ENCODE peak calls at places on chromosomes 3 and 15, in six cellular contexts. One of them, this sample, is unnamed. For H3K4me1, the result is how much of the 10 kb centered on the place peaks cover.

GRCh38 chr15:73985101-73985873 is 6.8 kb downstream of the STOML1 start:
- DNase-seq in body of pancreas: no peak
- DNase-seq in small intestine: no peak
- DNase-seq in mesenchymal stem cell: no peak
- DNase-seq in Caco-2: no peak
- DNase-seq in Panc1: no peak
- DNase-seq in this sample: peak

GRCh38 chr3:79937567-79937966 is 169.8 kb upstream of the ROBO1 start:
- DNase-seq in body of pancreas: no peak
- DNase-seq in small intestine: peak
- DNase-seq in mesenchymal stem cell: no peak
- DNase-seq in Caco-2: peak
- DNase-seq in Panc1: no peak
- DNase-seq in this sample: no peak

GRCh38 chr15:56752986-56753385 is 19.7 kb upstream of the ZNF280D start:
- DNase-seq in body of pancreas: no peak
- DNase-seq in small intestine: no peak
- DNase-seq in mesenchymal stem cell: no peak
- DNase-seq in Caco-2: no peak
- DNase-seq in Panc1: no peak
- DNase-seq in this sample: no peak

GRCh38 chr15:78021761-78022160 is 55.8 kb downstream of the TBC1D2B start:
- DNase-seq in body of pancreas: no peak
- DNase-seq in small intestine: no peak
- DNase-seq in mesenchymal stem cell: no peak
- DNase-seq in Caco-2: no peak
- DNase-seq in Panc1: no peak
- DNase-seq in this sample: no peak

GRCh38 chr3:4766716-4767499 is 212.3 kb upstream of the BHLHE40 start:
- DNase-seq in body of pancreas: no peak
- DNase-seq in small intestine: no peak
- DNase-seq in mesenchymal stem cell: no peak
- DNase-seq in Caco-2: no peak
- DNase-seq in Panc1: no peak
- DNase-seq in this sample: no peak

GRCh38 chr3:19149388-19149787 is 1.1 kb downstream of the KCNH8 start:
- DNase-seq in body of pancreas: no peak
- DNase-seq in small intestine: peak
- DNase-seq in mesenchymal stem cell: peak
- DNase-seq in Caco-2: peak
- DNase-seq in Panc1: no peak
- DNase-seq in this sample: no peak

GRCh38 chr3:178856804-178857203 is 214.8 kb downstream of the ZMAT3 start:
- DNase-seq in body of pancreas: no peak
- DNase-seq in small intestine: no peak
- DNase-seq in mesenchymal stem cell: no peak
- DNase-seq in Caco-2: no peak
- DNase-seq in Panc1: no peak
- DNase-seq in this sample: no peak

GRCh38 chr3:113736548-113737089 is 9.4 kb downstream of the NAA50 start:
- DNase-seq in body of pancreas: no peak
- DNase-seq in small intestine: peak
- DNase-seq in mesenchymal stem cell: peak
- DNase-seq in Caco-2: peak
- DNase-seq in Panc1: no peak
- DNase-seq in this sample: no peak

GRCh38 chr15:45314960-45315359 is 62.9 kb downstream of the SLC28A2 start:
- DNase-seq in body of pancreas: peak
- DNase-seq in small intestine: no peak
- DNase-seq in mesenchymal stem cell: peak
- DNase-seq in Caco-2: no peak
- DNase-seq in Panc1: no peak
- DNase-seq in this sample: no peak

GRCh38 chr3:119413603-119414280 is 49.7 kb downstream of the TMEM39A start:
- DNase-seq in body of pancreas: no peak
- DNase-seq in small intestine: no peak
- DNase-seq in mesenchymal stem cell: no peak
- DNase-seq in Caco-2: no peak
- DNase-seq in Panc1: no peak
- DNase-seq in this sample: no peak

GRCh38 chr3:27560484-27561056 is 76.4 kb upstream of the SLC4A7 start:
- DNase-seq in body of pancreas: no peak
- DNase-seq in small intestine: no peak
- DNase-seq in mesenchymal stem cell: no peak
- DNase-seq in Caco-2: no peak
- DNase-seq in Panc1: no peak
- DNase-seq in this sample: no peak

GRCh38 chr3:46097691-46098241 is 70.5 kb upstream of the XCR1 start:
- DNase-seq in body of pancreas: peak
- DNase-seq in small intestine: peak
- DNase-seq in mesenchymal stem cell: peak
- DNase-seq in Caco-2: no peak
- DNase-seq in Panc1: no peak
- DNase-seq in this sample: peak

GRCh38 chr15:98799461-98799971 is 151.2 kb downstream of the IGF1R start:
- DNase-seq in body of pancreas: no peak
- DNase-seq in small intestine: no peak
- DNase-seq in mesenchymal stem cell: peak
- DNase-seq in Caco-2: peak
- DNase-seq in Panc1: no peak
- DNase-seq in this sample: no peak

GRCh38 chr15:34582461-34583357 is 742 bp downstream of the GOLGA8B start:
- DNase-seq in body of pancreas: peak
- DNase-seq in small intestine: peak
- DNase-seq in mesenchymal stem cell: peak
- DNase-seq in Caco-2: peak
- DNase-seq in Panc1: no peak
- DNase-seq in this sample: peak

GRCh38 chr3:45244356-45244755 is 18.3 kb upstream of the TMEM158 start:
- DNase-seq in body of pancreas: no peak
- DNase-seq in small intestine: no peak
- DNase-seq in mesenchymal stem cell: no peak
- DNase-seq in Caco-2: no peak
- DNase-seq in Panc1: no peak
- DNase-seq in this sample: no peak

GRCh38 chr3:139121513-139122220 is 77.0 kb upstream of the PRR23C start:
- DNase-seq in body of pancreas: peak
- DNase-seq in small intestine: peak
- DNase-seq in mesenchymal stem cell: no peak
- DNase-seq in Caco-2: peak
- DNase-seq in Panc1: no peak
- DNase-seq in this sample: no peak

GRCh38 chr3:90091557-90091956 is 984.1 kb downstream of the EPHA3 start:
- DNase-seq in body of pancreas: peak
- DNase-seq in small intestine: peak
- DNase-seq in mesenchymal stem cell: peak
- DNase-seq in Caco-2: peak
- DNase-seq in Panc1: no peak
- DNase-seq in this sample: no peak

GRCh38 chr15:38061856-38062649 is 127.6 kb downstream of the TMCO5A start:
- DNase-seq in body of pancreas: no peak
- DNase-seq in small intestine: no peak
- DNase-seq in mesenchymal stem cell: no peak
- DNase-seq in Caco-2: no peak
- DNase-seq in Panc1: no peak
- DNase-seq in this sample: no peak

GRCh38 chr3:44339181-44339741 is 695 bp downstream of the TCAIM start:
- DNase-seq in body of pancreas: no peak
- DNase-seq in small intestine: no peak
- DNase-seq in mesenchymal stem cell: no peak
- DNase-seq in Caco-2: no peak
- DNase-seq in Panc1: no peak
- DNase-seq in this sample: no peak

GRCh38 chr3:136728434-136728833 is 23.7 kb downstream of the STAG1 start:
- DNase-seq in body of pancreas: no peak
- DNase-seq in small intestine: no peak
- DNase-seq in mesenchymal stem cell: no peak
- DNase-seq in Caco-2: no peak
- DNase-seq in Panc1: no peak
- DNase-seq in this sample: no peak
- H3K4me1 ChIP-seq in body of pancreas: half or more
- H3K4me1 ChIP-seq in small intestine: under half
- H3K4me1 ChIP-seq in mesenchymal stem cell: under half
- H3K4me1 ChIP-seq in Caco-2: under half
- H3K4me1 ChIP-seq in Panc1: under half
- H3K4me1 ChIP-seq in this sample: under half

GRCh38 chr15:92365816-92366215 is 27.9 kb upstream of the ST8SIA2 start:
- DNase-seq in body of pancreas: no peak
- DNase-seq in small intestine: no peak
- DNase-seq in mesenchymal stem cell: no peak
- DNase-seq in Caco-2: no peak
- DNase-seq in Panc1: no peak
- DNase-seq in this sample: no peak
- H3K4me1 ChIP-seq in body of pancreas: under half
- H3K4me1 ChIP-seq in small intestine: under half
- H3K4me1 ChIP-seq in mesenchymal stem cell: under half
- H3K4me1 ChIP-seq in Caco-2: under half
- H3K4me1 ChIP-seq in Panc1: under half
- H3K4me1 ChIP-seq in this sample: under half

DNA sequence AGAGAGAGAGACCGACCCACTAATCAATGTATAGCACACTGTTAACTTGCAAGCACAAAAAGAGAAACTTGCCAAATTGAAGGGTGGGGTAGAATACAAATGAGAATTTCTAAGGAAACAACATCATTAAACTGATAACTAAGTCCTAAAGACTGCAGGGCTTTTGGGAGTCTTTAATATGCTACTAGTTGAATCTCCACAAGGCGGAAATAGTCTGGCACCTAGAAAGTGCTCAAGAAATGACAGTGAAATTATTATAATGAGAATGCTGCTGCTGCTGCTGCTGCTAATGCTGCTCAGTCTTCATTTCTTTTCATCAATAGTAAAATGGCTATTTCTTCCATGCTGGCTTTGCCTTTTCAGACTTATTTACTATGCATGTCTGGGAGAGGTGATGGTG is 91.8 kb downstream of the BTD start:
- DNase-seq in body of pancreas: no peak
- DNase-seq in small intestine: no peak
- DNase-seq in mesenchymal stem cell: no peak
- DNase-seq in Caco-2: no peak
- DNase-seq in Panc1: no peak
- DNase-seq in this sample: no peak
- H3K4me1 ChIP-seq in body of pancreas: under half
- H3K4me1 ChIP-seq in small intestine: under half
- H3K4me1 ChIP-seq in mesenchymal stem cell: under half
- H3K4me1 ChIP-seq in Caco-2: under half
- H3K4me1 ChIP-seq in Panc1: under half
- H3K4me1 ChIP-seq in this sample: under half

DNA sequence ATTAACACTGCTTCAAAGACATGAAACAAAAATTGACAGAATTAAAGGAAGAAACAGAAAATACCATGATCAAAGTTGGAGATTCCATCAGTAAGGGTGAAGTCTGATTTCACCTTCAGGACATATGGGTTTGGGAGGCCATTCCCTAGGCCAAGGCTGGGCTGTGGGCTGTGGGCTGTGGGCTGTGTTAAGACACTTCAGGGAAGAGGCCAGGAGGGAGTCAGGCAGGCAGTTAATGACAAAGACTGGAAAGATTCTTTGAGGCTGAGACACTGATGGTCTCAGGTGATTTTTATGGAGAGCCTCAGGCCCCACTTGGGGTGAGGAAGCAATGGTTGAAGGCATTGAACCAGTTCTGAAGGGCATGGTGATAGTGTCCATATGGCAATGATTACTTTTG is 57.5 kb downstream of the MAGEF1 start:
- DNase-seq in body of pancreas: no peak
- DNase-seq in small intestine: no peak
- DNase-seq in mesenchymal stem cell: no peak
- DNase-seq in Caco-2: no peak
- DNase-seq in Panc1: no peak
- DNase-seq in this sample: peak
- H3K4me1 ChIP-seq in body of pancreas: under half
- H3K4me1 ChIP-seq in small intestine: under half
- H3K4me1 ChIP-seq in mesenchymal stem cell: under half
- H3K4me1 ChIP-seq in Caco-2: under half
- H3K4me1 ChIP-seq in Panc1: under half
- H3K4me1 ChIP-seq in this sample: under half

DNA sequence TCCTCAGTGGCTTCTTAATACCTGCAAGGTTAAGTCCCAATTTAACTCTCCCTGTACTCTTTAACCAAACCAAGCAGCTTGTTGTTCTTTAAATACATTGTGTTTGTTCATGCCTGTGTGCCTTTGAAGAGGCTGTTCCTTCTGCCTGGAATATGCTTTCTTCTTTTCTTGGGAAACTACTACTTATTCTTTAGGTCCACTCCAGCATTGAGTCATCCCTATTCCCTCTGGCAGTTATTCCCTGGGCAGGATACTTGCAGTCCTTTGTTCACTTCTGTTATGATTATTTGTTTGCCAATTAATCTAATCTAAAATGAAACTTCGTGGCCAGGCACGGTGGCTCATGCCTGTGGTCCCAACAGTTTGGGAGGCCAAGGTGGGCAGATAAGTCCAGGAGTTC is 139.3 kb downstream of the ZNF609 start:
- DNase-seq in body of pancreas: no peak
- DNase-seq in small intestine: no peak
- DNase-seq in mesenchymal stem cell: peak
- DNase-seq in Caco-2: peak
- DNase-seq in Panc1: no peak
- DNase-seq in this sample: no peak
- H3K4me1 ChIP-seq in body of pancreas: under half
- H3K4me1 ChIP-seq in small intestine: under half
- H3K4me1 ChIP-seq in mesenchymal stem cell: under half
- H3K4me1 ChIP-seq in Caco-2: under half
- H3K4me1 ChIP-seq in Panc1: under half
- H3K4me1 ChIP-seq in this sample: under half

GRCh38 chr15:75696303-75696657 is 16.4 kb downstream of the CSPG4 start:
- DNase-seq in body of pancreas: no peak
- DNase-seq in small intestine: no peak
- DNase-seq in mesenchymal stem cell: no peak
- DNase-seq in Caco-2: no peak
- DNase-seq in Panc1: no peak
- DNase-seq in this sample: no peak

GRCh38 chr15:75694241-75695182 is 18.1 kb downstream of the CSPG4 start:
- DNase-seq in body of pancreas: peak
- DNase-seq in small intestine: peak
- DNase-seq in mesenchymal stem cell: peak
- DNase-seq in Caco-2: peak
- DNase-seq in Panc1: no peak
- DNase-seq in this sample: peak

GRCh38 chr15:75695206-75695605 is 17.4 kb downstream of the CSPG4 start:
- DNase-seq in body of pancreas: no peak
- DNase-seq in small intestine: no peak
- DNase-seq in mesenchymal stem cell: no peak
- DNase-seq in Caco-2: no peak
- DNase-seq in Panc1: no peak
- DNase-seq in this sample: no peak

GRCh38 chr15:75695634-75696302 is 16.9 kb downstream of the CSPG4 start:
- DNase-seq in body of pancreas: no peak
- DNase-seq in small intestine: no peak
- DNase-seq in mesenchymal stem cell: no peak
- DNase-seq in Caco-2: no peak
- DNase-seq in Panc1: no peak
- DNase-seq in this sample: no peak

GRCh38 chr15:75693501-75694240 is 19.0 kb downstream of the CSPG4 start:
- DNase-seq in body of pancreas: no peak
- DNase-seq in small intestine: no peak
- DNase-seq in mesenchymal stem cell: peak
- DNase-seq in Caco-2: no peak
- DNase-seq in Panc1: no peak
- DNase-seq in this sample: peak
- H3K4me1 ChIP-seq in body of pancreas: under half
- H3K4me1 ChIP-seq in small intestine: under half
- H3K4me1 ChIP-seq in mesenchymal stem cell: under half
- H3K4me1 ChIP-seq in Caco-2: under half
- H3K4me1 ChIP-seq in Panc1: under half
- H3K4me1 ChIP-seq in this sample: under half